ENCODE peak calls at places on chromosome 6, in six cellular contexts. One of them, this sample, is unnamed.

GRCh38 chr6:125858427-125859320 is 67.9 kb downstream of the NCOA7 start:
- DNase-seq in CD4-positive, alpha-beta T cell: no peak
- DNase-seq in H9: peak
- DNase-seq in tibial artery: peak
- DNase-seq in astrocyte of the spinal cord: peak
- DNase-seq in colonic mucosa: peak
- DNase-seq in this sample: no peak

GRCh38 chr6:159766923-159767322 is 5.1 kb downstream of the ACAT2 start:
- DNase-seq in H9: no peak
- DNase-seq in tibial artery: no peak
- DNase-seq in CD4-positive, alpha-beta T cell: no peak
- DNase-seq in astrocyte of the spinal cord: no peak
- DNase-seq in colonic mucosa: no peak
- DNase-seq in this sample: no peak

GRCh38 chr6:44115866-44116265 is 11.4 kb downstream of the MRPL14 start:
- DNase-seq in CD4-positive, alpha-beta T cell: no peak
- DNase-seq in H9: no peak
- DNase-seq in colonic mucosa: no peak
- DNase-seq in astrocyte of the spinal cord: peak
- DNase-seq in tibial artery: no peak
- DNase-seq in this sample: no peak

GRCh38 chr6:90284236-90284744 is 12.4 kb downstream of the BACH2 start:
- DNase-seq in tibial artery: peak
- DNase-seq in H9: peak
- DNase-seq in astrocyte of the spinal cord: peak
- DNase-seq in colonic mucosa: no peak
- DNase-seq in CD4-positive, alpha-beta T cell: peak
- DNase-seq in this sample: no peak

GRCh38 chr6:34771727-34772126 is 14.4 kb downstream of the SNRPC start:
- DNase-seq in colonic mucosa: no peak
- DNase-seq in H9: no peak
- DNase-seq in tibial artery: no peak
- DNase-seq in CD4-positive, alpha-beta T cell: no peak
- DNase-seq in astrocyte of the spinal cord: peak
- DNase-seq in this sample: no peak

GRCh38 chr6:9482030-9482731 is 932.7 kb downstream of the TFAP2A start:
- DNase-seq in H9: no peak
- DNase-seq in astrocyte of the spinal cord: peak
- DNase-seq in CD4-positive, alpha-beta T cell: no peak
- DNase-seq in tibial artery: no peak
- DNase-seq in colonic mucosa: no peak
- DNase-seq in this sample: no peak

GRCh38 chr6:25027221-25027916 is 91.6 kb upstream of the RIPOR2 start:
- DNase-seq in astrocyte of the spinal cord: no peak
- DNase-seq in tibial artery: no peak
- DNase-seq in colonic mucosa: peak
- DNase-seq in H9: peak
- DNase-seq in CD4-positive, alpha-beta T cell: peak
- DNase-seq in this sample: no peak

GRCh38 chr6:39831701-39832100 is 39.5 kb downstream of the DAAM2 start:
- DNase-seq in astrocyte of the spinal cord: no peak
- DNase-seq in H9: no peak
- DNase-seq in tibial artery: no peak
- DNase-seq in CD4-positive, alpha-beta T cell: no peak
- DNase-seq in colonic mucosa: no peak
- DNase-seq in this sample: no peak

GRCh38 chr6:157169186-157169585 is 154.1 kb downstream of the TMEM242 start:
- DNase-seq in CD4-positive, alpha-beta T cell: no peak
- DNase-seq in H9: no peak
- DNase-seq in astrocyte of the spinal cord: no peak
- DNase-seq in tibial artery: no peak
- DNase-seq in colonic mucosa: no peak
- DNase-seq in this sample: no peak

DNA sequence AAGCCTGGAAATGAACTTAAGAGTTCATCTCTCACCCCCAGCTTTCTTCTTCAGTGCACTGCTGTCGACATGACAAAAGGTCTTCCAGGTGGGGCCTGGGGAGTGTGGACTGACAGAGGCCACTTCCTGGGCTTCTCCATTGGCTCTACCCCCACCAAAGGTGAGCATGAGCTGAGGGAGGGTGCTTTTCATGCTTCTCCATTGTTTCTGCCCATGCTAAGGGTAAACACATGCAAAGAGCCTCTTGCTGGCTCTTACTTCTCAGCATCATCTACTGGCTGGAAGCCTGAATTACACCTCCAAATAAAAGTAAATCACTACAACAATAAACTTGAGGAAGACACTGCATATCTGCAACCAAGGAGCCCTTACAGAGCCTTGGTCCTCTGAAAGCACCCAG is 227.2 kb downstream of the EPM2A start:
- DNase-seq in colonic mucosa: no peak
- DNase-seq in H9: peak
- DNase-seq in tibial artery: no peak
- DNase-seq in astrocyte of the spinal cord: no peak
- DNase-seq in CD4-positive, alpha-beta T cell: no peak
- DNase-seq in this sample: no peak
- TF ChIP-seq CTCF in colonic mucosa: no peak
- TF ChIP-seq CTCF in H9: peak
- TF ChIP-seq CTCF in tibial artery: no peak
- TF ChIP-seq CTCF in astrocyte of the spinal cord: peak
- TF ChIP-seq CTCF in CD4-positive, alpha-beta T cell: no peak
- TF ChIP-seq CTCF in this sample: no peak

DNA sequence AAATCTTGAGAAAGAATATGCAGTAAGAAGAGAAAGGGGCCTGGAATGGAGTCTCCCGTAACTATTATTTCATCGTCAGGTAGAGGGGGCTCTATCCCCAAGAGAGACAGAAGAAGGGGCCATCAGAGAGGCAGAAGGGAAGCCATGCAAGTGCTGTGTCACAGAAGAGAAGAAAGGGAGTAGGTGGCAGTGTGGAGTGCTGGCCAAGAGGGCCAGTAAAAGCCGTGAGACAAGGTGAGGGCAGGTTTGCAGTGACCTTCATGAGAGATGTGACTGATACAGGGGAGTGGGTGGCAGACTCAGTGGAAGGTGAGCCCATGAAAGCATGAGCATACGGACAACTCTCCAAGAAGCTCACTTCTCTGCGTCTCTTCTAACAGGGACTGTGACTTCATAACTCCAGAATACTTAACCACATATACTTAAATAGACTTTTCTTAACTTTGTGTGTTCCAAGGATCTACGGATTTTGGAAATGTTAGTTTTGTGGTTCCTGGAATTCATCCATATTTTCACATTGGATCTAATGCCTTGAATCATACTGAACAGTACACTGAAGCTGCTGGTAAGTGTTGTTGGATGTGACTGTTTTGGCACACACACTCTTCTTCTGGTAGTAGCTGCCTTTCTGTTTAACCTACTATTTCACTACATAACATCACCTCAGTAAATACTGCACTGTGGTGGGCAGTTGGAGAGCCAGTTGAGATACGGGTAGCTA is 15.6 kb downstream of the PM20D2 start:
- DNase-seq in H9: peak
- DNase-seq in astrocyte of the spinal cord: peak
- DNase-seq in tibial artery: no peak
- DNase-seq in colonic mucosa: no peak
- DNase-seq in CD4-positive, alpha-beta T cell: no peak
- DNase-seq in this sample: no peak
- TF ChIP-seq CTCF in H9: peak
- TF ChIP-seq CTCF in astrocyte of the spinal cord: no peak
- TF ChIP-seq CTCF in tibial artery: no peak
- TF ChIP-seq CTCF in colonic mucosa: no peak
- TF ChIP-seq CTCF in CD4-positive, alpha-beta T cell: no peak
- TF ChIP-seq CTCF in this sample: no peak

GRCh38 chr6:143535189-143535614 is 23.7 kb upstream of the FUCA2 start:
- DNase-seq in H9: no peak
- DNase-seq in astrocyte of the spinal cord: no peak
- DNase-seq in tibial artery: no peak
- DNase-seq in colonic mucosa: no peak
- DNase-seq in CD4-positive, alpha-beta T cell: no peak
- DNase-seq in this sample: no peak

GRCh38 chr6:143539106-143539505 is 27.6 kb upstream of the FUCA2 start:
- DNase-seq in CD4-positive, alpha-beta T cell: no peak
- DNase-seq in astrocyte of the spinal cord: no peak
- DNase-seq in H9: no peak
- DNase-seq in tibial artery: no peak
- DNase-seq in colonic mucosa: no peak
- DNase-seq in this sample: no peak

GRCh38 chr6:143536461-143536865 is 24.9 kb upstream of the FUCA2 start:
- DNase-seq in colonic mucosa: peak
- DNase-seq in CD4-positive, alpha-beta T cell: peak
- DNase-seq in astrocyte of the spinal cord: peak
- DNase-seq in tibial artery: peak
- DNase-seq in H9: peak
- DNase-seq in this sample: peak

GRCh38 chr6:143538374-143538773 is 26.9 kb upstream of the FUCA2 start:
- DNase-seq in CD4-positive, alpha-beta T cell: no peak
- DNase-seq in tibial artery: no peak
- DNase-seq in colonic mucosa: no peak
- DNase-seq in H9: no peak
- DNase-seq in astrocyte of the spinal cord: no peak
- DNase-seq in this sample: no peak

DNA sequence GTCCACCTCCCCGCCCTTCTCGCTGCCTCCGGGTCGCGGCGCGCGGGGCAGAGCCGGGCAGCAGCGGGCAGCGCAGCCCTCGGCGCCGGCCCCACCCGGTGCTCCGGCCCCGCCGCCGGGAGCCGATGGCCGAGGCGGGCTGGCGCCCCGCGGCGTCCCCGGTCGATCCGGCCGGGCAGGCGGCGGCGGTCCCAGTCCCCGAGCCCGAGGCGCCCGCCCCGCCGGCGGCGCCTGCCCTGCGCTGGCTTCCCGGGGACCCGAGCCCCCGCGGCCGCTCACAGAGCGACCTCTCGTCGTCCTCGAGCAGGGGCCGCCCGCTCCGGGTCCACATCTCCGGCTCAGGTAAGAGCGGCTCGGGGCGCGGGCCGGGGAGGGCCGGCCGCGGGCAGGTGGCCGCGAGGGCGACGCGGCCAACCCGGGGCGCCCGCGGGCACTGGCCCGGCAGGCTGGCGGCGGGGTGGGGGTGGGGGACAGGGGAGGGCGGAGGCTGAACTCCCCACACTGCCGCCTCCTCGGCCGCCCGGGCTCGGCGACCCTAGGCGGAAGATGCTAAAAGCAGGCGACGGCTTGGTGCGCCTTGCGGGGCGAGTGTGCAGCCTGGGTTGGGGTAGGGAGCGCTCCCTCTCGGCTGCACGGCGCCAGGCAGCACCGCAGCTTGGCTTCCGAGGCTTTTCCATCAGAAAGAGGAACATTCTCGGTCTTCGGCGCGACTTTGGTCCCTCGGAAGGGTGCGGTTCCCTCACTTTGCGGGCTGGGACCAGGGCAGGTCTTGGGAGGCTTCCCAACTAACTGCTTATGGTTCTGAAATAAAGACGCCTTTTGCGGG is 25.6 kb upstream of the FUCA2 start:
- DNase-seq in H9: peak
- DNase-seq in CD4-positive, alpha-beta T cell: peak
- DNase-seq in colonic mucosa: peak
- DNase-seq in astrocyte of the spinal cord: peak
- DNase-seq in tibial artery: peak
- DNase-seq in this sample: peak
- TF ChIP-seq CTCF in H9: peak
- TF ChIP-seq CTCF in CD4-positive, alpha-beta T cell: peak
- TF ChIP-seq CTCF in colonic mucosa: peak
- TF ChIP-seq CTCF in astrocyte of the spinal cord: peak
- TF ChIP-seq CTCF in tibial artery: peak
- TF ChIP-seq CTCF in this sample: peak

DNA sequence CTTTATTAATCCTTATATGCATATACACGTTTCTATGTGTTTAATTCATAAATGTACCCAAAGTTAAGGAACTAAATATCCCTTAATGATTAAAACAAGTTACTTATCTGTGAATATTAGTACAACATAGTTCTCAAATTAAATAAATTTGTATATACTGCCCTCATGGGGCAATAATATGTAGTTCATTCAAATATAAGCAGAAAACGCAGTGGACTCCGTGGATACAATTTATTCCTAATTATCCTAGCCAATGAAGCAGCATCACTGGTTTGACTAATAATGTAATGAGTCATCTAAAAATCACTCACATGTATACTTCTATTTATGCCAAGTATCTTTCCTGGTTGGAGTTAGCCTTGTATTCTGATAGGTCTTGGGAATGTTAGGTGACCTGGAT is 111.6 kb downstream of the TBC1D32 start:
- DNase-seq in tibial artery: no peak
- DNase-seq in astrocyte of the spinal cord: peak
- DNase-seq in CD4-positive, alpha-beta T cell: no peak
- DNase-seq in colonic mucosa: no peak
- DNase-seq in H9: no peak
- DNase-seq in this sample: no peak
- TF ChIP-seq CTCF in tibial artery: no peak
- TF ChIP-seq CTCF in astrocyte of the spinal cord: no peak
- TF ChIP-seq CTCF in CD4-positive, alpha-beta T cell: no peak
- TF ChIP-seq CTCF in colonic mucosa: no peak
- TF ChIP-seq CTCF in H9: peak
- TF ChIP-seq CTCF in this sample: peak